ENCODE peak calls at places on chromosomes 4 and X, in eight cellular contexts. J, I, L, S, N, W, T and U are unnamed samples.

GRCh38 chr4:156976147-156976546 is 4.5 kb upstream of the PDGFC start:
- DNase-seq in J (peak), I (peak), L (no peak), S (no peak), N (no peak), W (peak), T (no peak), U (no peak)

GRCh38 chr4:154433543-154433942 is 58.1 kb downstream of the DCHS2 start:
- DNase-seq in J (no peak), I (no peak), L (no peak), S (no peak), N (no peak), W (no peak), T (no peak), U (no peak)

GRCh38 chrX:78327370-78328048 is at the start of gene CYSLTR1:
- DNase-seq in J (no peak), I (no peak), L (no peak), S (no peak), N (no peak), W (no peak), T (peak), U (no peak)

GRCh38 chr4:15164571-15164970 is 162.3 kb downstream of the CPEB2 start:
- DNase-seq in J (no peak), I (peak), L (no peak), S (no peak), N (no peak), W (peak), T (no peak), U (no peak)

GRCh38 chr4:111475001-111475400 is 670.3 kb upstream of the FAM241A start:
- DNase-seq in J (peak), I (peak), L (no peak), S (peak), N (no peak), W (peak), T (peak), U (no peak)

GRCh38 chr4:40164459-40164858 is 32.4 kb upstream of the RHOH start:
- DNase-seq in J (no peak), I (no peak), L (no peak), S (no peak), N (no peak), W (no peak), T (no peak), U (no peak)

GRCh38 chr4:10589308-10589707 is 95.3 kb downstream of the CLNK start:
- DNase-seq in J (no peak), I (no peak), L (no peak), S (no peak), N (no peak), W (no peak), T (no peak), U (no peak)

GRCh38 chrX:149145845-149146285 is 359.2 kb downstream of the IDS start:
- DNase-seq in J (no peak), I (peak), L (no peak), S (no peak), N (no peak), W (no peak), T (no peak), U (no peak)

GRCh38 chr4:65170768-65171514 is 499.3 kb downstream of the EPHA5 start:
- DNase-seq in J (no peak), I (no peak), L (no peak), S (no peak), N (no peak), W (no peak), T (no peak), U (no peak)

GRCh38 chr4:128596844-128597243 is 212.7 kb upstream of the JADE1 start:
- DNase-seq in J (no peak), I (no peak), L (no peak), S (no peak), N (no peak), W (no peak), T (no peak), U (no peak)

GRCh38 chr4:88075336-88075735 is 67.9 kb downstream of the PKD2 start:
- DNase-seq in J (no peak), I (no peak), L (no peak), S (no peak), N (no peak), W (no peak), T (no peak), U (no peak)

GRCh38 chr4:67885727-67886126 is 1.9 kb upstream of the TMPRSS11D start:
- DNase-seq in J (peak), I (peak), L (no peak), S (no peak), N (no peak), W (peak), T (no peak), U (no peak)

GRCh38 chrX:123190096-123190495 is 6.0 kb downstream of the GRIA3 start:
- DNase-seq in J (no peak), I (no peak), L (no peak), S (no peak), N (no peak), W (no peak), T (no peak), U (no peak)

GRCh38 chr4:86368433-86368832 is 8.6 kb upstream of the MAPK10 start:
- DNase-seq in J (no peak), I (no peak), L (no peak), S (no peak), N (no peak), W (no peak), T (no peak), U (no peak)

GRCh38 chr4:85776579-85776978 is 301.6 kb downstream of the ARHGAP24 start:
- DNase-seq in J (no peak), I (no peak), L (no peak), S (no peak), N (no peak), W (no peak), T (no peak), U (no peak)

GRCh38 chrX:16946971-16947562 is 609 bp downstream of the REPS2 start:
- DNase-seq in J (peak), I (no peak), L (peak), S (no peak), N (peak), W (no peak), T (no peak), U (peak)

GRCh38 chr4:70761276-70761816 is 39.6 kb downstream of the RUFY3 start:
- DNase-seq in J (no peak), I (no peak), L (no peak), S (no peak), N (no peak), W (no peak), T (no peak), U (no peak)

GRCh38 chrX:45758319-45758718 is 557.6 kb upstream of the DIPK2B start:
- DNase-seq in J (peak), I (peak), L (no peak), S (no peak), N (peak), W (peak), T (no peak), U (no peak)

GRCh38 chr4:16225996-16226815 is at the start of gene TAPT1:
- DNase-seq in J (peak), I (peak), L (peak), S (peak), N (peak), W (peak), T (peak), U (peak)

GRCh38 chr4:36771411-36772153 is 473.0 kb upstream of the NWD2 start:
- DNase-seq in J (no peak), I (no peak), L (no peak), S (no peak), N (no peak), W (no peak), T (no peak), U (no peak)

GRCh38 chr4:80097395-80098177 is 24.6 kb upstream of the ANTXR2 start:
- DNase-seq in J (peak), I (peak), L (no peak), S (no peak), N (no peak), W (peak), T (no peak), U (peak)

GRCh38 chrX:133151320-133151719 is 54.4 kb upstream of the USP26 start:
- DNase-seq in J (no peak), I (no peak), L (no peak), S (no peak), N (no peak), W (peak), T (no peak), U (no peak)

GRCh38 chr4:64341711-64342110 is 67.5 kb downstream of the TECRL start:
- DNase-seq in J (no peak), I (no peak), L (no peak), S (no peak), N (no peak), W (no peak), T (no peak), U (peak)

GRCh38 chr4:101961144-101961543 is 170.6 kb downstream of the BANK1 start:
- DNase-seq in J (no peak), I (peak), L (no peak), S (no peak), N (no peak), W (peak), T (no peak), U (no peak)

GRCh38 chr4:79540143-79540542 is 132.1 kb upstream of the GK2 start:
- DNase-seq in J (no peak), I (no peak), L (no peak), S (no peak), N (no peak), W (no peak), T (no peak), U (no peak)

GRCh38 chr4:185361872-185362271 is 33.9 kb downstream of the LRP2BP start:
- DNase-seq in J (no peak), I (no peak), L (no peak), S (no peak), N (no peak), W (no peak), T (no peak), U (no peak)

GRCh38 chr4:157045507-157046127 is 30.3 kb upstream of the GLRB start:
- DNase-seq in J (peak), I (peak), L (no peak), S (peak), N (no peak), W (peak), T (peak), U (no peak)

GRCh38 chr4:84639143-84639542 is 56.2 kb downstream of the CDS1 start:
- DNase-seq in J (no peak), I (no peak), L (no peak), S (no peak), N (no peak), W (no peak), T (no peak), U (no peak)

GRCh38 chr4:140149851-140150635 is 3.9 kb downstream of the MAML3 start:
- DNase-seq in J (peak), I (peak), L (peak), S (peak), N (peak), W (peak), T (no peak), U (peak)

GRCh38 chr4:8294775-8295174 is 25.2 kb downstream of the HTRA3 start:
- DNase-seq in J (no peak), I (no peak), L (no peak), S (no peak), N (no peak), W (no peak), T (no peak), U (no peak)

GRCh38 chrX:23804578-23804977 is 21.6 kb downstream of the SAT1 start:
- DNase-seq in J (no peak), I (no peak), L (no peak), S (no peak), N (no peak), W (no peak), T (no peak), U (no peak)

GRCh38 chr4:76589872-76590846 is 155.1 kb downstream of the SHROOM3 start:
- DNase-seq in J (peak), I (peak), L (no peak), S (peak), N (no peak), W (peak), T (peak), U (peak)